ENCODE peak calls at places on chromosomes 3 and 15, in four cellular contexts. Q, L, H and W are unnamed samples. For H3K27me3, the result is how much of the 10 kb centered on the place peaks cover.

GRCh38 chr15:71496336-71496955 is 313.9 kb upstream of the NR2E3 start:
- DNase-seq in Q (no peak), L (no peak), H (no peak), W (peak)

GRCh38 chr3:52039846-52040245 is 16.5 kb downstream of the DUSP7 start:
- DNase-seq in Q (no peak), L (no peak), H (no peak), W (peak)

GRCh38 chr15:81097893-81098280 is 36.2 kb upstream of the CFAP161 start:
- DNase-seq in Q (no peak), L (no peak), H (no peak), W (no peak)

GRCh38 chr3:160023476-160023875 is 34.8 kb downstream of the IL12A start:
- DNase-seq in Q (no peak), L (no peak), H (no peak), W (no peak)

GRCh38 chr3:108301695-108302404 is 5.5 kb downstream of the HHLA2 start:
- DNase-seq in Q (no peak), L (no peak), H (no peak), W (peak)

GRCh38 chr15:62896969-62897486 is 145.5 kb upstream of the TPM1 start:
- DNase-seq in Q (no peak), L (peak), H (peak), W (peak)

GRCh38 chr3:49761661-49762060 is 24.7 kb downstream of the IP6K1 start:
- DNase-seq in Q (no peak), L (no peak), H (no peak), W (no peak)

GRCh38 chr3:172512363-172512762 is 10.9 kb downstream of the TNFSF10 start:
- DNase-seq in Q (peak), L (no peak), H (no peak), W (no peak)

GRCh38 chr3:160163259-160163878 is 61.9 kb upstream of the C3orf80 start:
- DNase-seq in Q (no peak), L (peak), H (no peak), W (peak)

GRCh38 chr3:46934508-46935167 is 41.9 kb downstream of the CCDC12 start:
- DNase-seq in Q (no peak), L (peak), H (no peak), W (peak)

GRCh38 chr3:175728566-175728965 is 869.4 kb downstream of the NAALADL2 start:
- DNase-seq in Q (no peak), L (no peak), H (no peak), W (no peak)

GRCh38 chr15:78850926-78851600 is 21.6 kb upstream of the MORF4L1 start:
- DNase-seq in Q (no peak), L (no peak), H (no peak), W (no peak)

GRCh38 chr3:2849092-2849491 is 261.1 kb downstream of the IL5RA start:
- DNase-seq in Q (no peak), L (no peak), H (no peak), W (no peak)

GRCh38 chr15:35979608-35980007 is 433.6 kb upstream of the DPH6 start:
- DNase-seq in Q (no peak), L (no peak), H (no peak), W (no peak)

GRCh38 chr3:134829716-134830115 is 34.7 kb downstream of the EPHB1 start:
- DNase-seq in Q (no peak), L (no peak), H (no peak), W (no peak)

GRCh38 chr3:58333206-58334012 is 717 bp downstream of the PXK start:
- DNase-seq in Q (no peak), L (peak), H (no peak), W (no peak)

GRCh38 chr15:92021765-92022164 is 168.3 kb downstream of the SLCO3A1 start:
- DNase-seq in Q (no peak), L (no peak), H (no peak), W (no peak)

GRCh38 chr3:59412506-59412905 is 362.7 kb upstream of the CFAP20DC start:
- DNase-seq in Q (no peak), L (no peak), H (no peak), W (peak)

GRCh38 chr15:51736069-51736468 is 1.4 kb downstream of the LYSMD2 start:
- DNase-seq in Q (no peak), L (peak), H (no peak), W (peak)

GRCh38 chr3:87196879-87197278 is 30.2 kb upstream of the CHMP2B start:
- DNase-seq in Q (no peak), L (no peak), H (no peak), W (peak)

GRCh38 chr3:125126323-125126722 is 70.5 kb upstream of the HEG1 start:
- DNase-seq in Q (no peak), L (no peak), H (no peak), W (no peak)

GRCh38 chr3:122668930-122669730 is 11.5 kb upstream of the PARP14 start:
- DNase-seq in Q (no peak), L (no peak), H (no peak), W (peak)

GRCh38 chr3:14235003-14235876 is 56.6 kb downstream of the LSM3 start:
- DNase-seq in Q (no peak), L (no peak), H (no peak), W (peak)

GRCh38 chr15:59998256-59999063 is 5.7 kb upstream of the FOXB1 start:
- DNase-seq in Q (no peak), L (peak), H (no peak), W (no peak)

GRCh38 chr15:75650908-75651809 is 3.4 kb downstream of the SNX33 start:
- DNase-seq in Q (no peak), L (no peak), H (peak), W (no peak)

GRCh38 chr3:42712716-42713372 is 10.2 kb upstream of the HHATL start:
- DNase-seq in Q (no peak), L (peak), H (peak), W (no peak)

GRCh38 chr15:101142711-101143110 is 109.1 kb downstream of the CHSY1 start:
- DNase-seq in Q (no peak), L (no peak), H (peak), W (no peak)

GRCh38 chr3:116391296-116392201 is 53.7 kb downstream of the LSAMP start:
- DNase-seq in Q (no peak), L (no peak), H (no peak), W (no peak)

GRCh38 chr15:98900382-98900781 is 107.2 kb downstream of the PGPEP1L start:
- DNase-seq in Q (no peak), L (no peak), H (no peak), W (no peak)

GRCh38 chr3:124584552-124585391 is 145.5 kb upstream of the UMPS start:
- DNase-seq in Q (no peak), L (peak), H (no peak), W (peak)

GRCh38 chr3:97911459-97911858 is 60.8 kb downstream of the RIOX2 start:
- DNase-seq in Q (no peak), L (no peak), H (no peak), W (no peak)

GRCh38 chr15:44129911-44130310 is 65.2 kb downstream of the FRMD5 start:
- DNase-seq in Q (no peak), L (no peak), H (no peak), W (no peak)

GRCh38 chr15:67863442-67863987 is 23.7 kb upstream of the RNU6-1 start:
- DNase-seq in Q (peak), L (peak), H (peak), W (peak)

GRCh38 chr3:157794771-157795170 is 291.6 kb upstream of the VEPH1 start:
- DNase-seq in Q (no peak), L (no peak), H (no peak), W (peak)
- H3K4me3 ChIP-seq in Q (no peak), L (no peak), H (no peak), W (no peak)

GRCh38 chr15:39887832-39888231 is 32.2 kb downstream of the GPR176 start:
- DNase-seq in Q (no peak), L (no peak), H (no peak), W (peak)
- TF ChIP-seq CTCF in Q (no peak), L (peak), H (peak), W (peak)

GRCh38 chr3:18438586-18438985 is 13.4 kb upstream of the SATB1 start:
- DNase-seq in Q (peak), L (no peak), H (no peak), W (no peak)
- H3K27me3 ChIP-seq in Q (under half), L (under half), H (half or more), W (under half)

GRCh38 chr3:61565569-61565968 is 4.2 kb downstream of the PTPRG start:
- DNase-seq in Q (no peak), L (no peak), H (no peak), W (peak)

GRCh38 chr3:61562042-61562809 is 855 bp downstream of the PTPRG start:
- DNase-seq in Q (no peak), L (peak), H (no peak), W (no peak)

GRCh38 chr3:61562810-61563613 is 1.6 kb downstream of the PTPRG start:
- DNase-seq in Q (no peak), L (peak), H (no peak), W (no peak)

GRCh38 chr3:61564405-61565059 is 3.2 kb downstream of the PTPRG start:
- DNase-seq in Q (no peak), L (peak), H (no peak), W (peak)

DNA sequence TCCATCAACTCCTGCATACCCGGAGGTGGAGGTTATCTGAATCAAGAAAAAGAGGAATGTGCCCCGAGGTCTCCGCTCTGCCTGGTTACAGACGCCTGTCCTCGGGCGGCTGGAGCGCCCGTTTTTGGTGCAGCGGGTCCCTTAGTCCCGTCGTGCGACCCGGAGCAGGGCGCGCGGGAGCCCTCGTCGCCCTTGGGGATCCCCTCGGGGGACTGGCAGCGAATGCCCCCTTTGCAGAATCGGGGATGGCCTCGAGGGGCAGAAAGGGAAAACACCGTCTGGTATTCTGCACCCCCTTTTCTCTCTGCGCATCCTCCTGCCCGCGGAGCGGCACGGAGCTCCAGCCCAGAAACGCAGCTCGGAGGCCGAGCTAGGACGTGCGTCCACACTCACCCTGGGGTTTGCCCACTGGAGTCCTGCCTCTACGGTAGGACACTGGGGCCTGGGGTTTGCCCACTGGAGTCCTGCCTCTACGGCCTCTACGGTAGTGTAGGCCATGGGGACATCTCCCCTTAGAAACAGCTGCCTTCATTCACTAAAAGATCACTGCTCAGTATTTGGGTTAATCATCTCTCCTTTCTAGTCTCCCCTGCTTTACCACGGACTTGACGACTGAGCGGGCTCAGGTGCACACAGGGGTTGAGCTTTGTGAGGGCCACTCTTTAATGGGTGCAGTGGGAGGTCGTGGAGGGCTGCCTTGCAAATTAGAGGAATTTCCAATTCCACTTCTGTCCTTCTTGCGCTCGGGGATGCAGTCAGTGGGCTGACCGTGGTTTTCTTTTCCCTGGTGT is 2.4 kb downstream of the PTPRG start:
- DNase-seq in Q (no peak), L (peak), H (no peak), W (no peak)
- H3K4me3 ChIP-seq in Q (no peak), L (peak), H (peak), W (peak)

DNA sequence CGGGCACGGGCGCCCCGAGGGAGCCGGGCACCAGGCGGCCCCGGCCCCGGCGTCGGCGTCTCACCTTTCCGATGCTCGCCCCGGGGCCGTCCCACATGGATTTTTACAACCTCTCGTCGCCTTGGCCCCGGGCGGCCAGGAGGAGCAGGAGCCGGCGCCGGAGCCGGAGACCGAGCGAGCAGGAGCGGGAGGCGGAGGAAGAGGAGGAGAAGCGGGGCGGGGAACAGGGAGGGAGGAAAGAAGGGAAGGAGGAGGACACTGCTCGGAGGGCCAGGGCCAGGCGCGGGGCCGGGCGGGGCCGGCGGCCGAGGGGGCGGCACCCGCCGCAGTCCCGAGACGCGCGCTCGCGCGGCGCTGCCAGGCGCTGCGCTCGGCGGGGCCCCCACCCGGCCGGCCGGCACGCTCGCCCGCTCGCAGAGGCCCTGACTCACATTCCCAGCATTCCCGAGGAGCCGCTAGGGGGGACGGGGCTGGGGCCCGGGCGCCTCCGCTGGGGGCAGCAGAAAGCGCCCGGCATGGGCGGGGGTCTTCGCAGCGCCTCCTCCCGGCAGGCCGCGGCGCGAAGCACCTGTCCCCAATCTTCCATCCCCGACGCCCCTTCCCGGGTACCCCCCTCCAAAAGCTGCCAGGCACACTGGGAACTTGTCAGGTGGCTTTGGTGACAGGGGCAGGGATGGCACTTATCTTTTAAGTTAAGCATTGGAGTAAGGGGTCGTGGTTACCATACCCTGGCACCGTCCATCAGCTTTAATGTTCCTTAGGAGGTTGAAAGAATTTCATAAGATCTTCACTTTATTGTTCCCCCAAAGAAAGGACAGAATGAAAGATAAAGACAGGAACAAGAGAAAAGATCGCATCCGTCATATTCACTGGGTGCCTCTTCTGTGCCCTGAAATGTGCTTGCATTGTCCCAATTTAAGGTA is at the start of gene ERC2:
- DNase-seq in Q (no peak), L (peak), H (no peak), W (peak)
- TF ChIP-seq CTCF in Q (no peak), L (peak), H (peak), W (peak)